ENCODE peak calls at places on chromosomes 3 and 15, in nine cellular contexts. H, L, G, D, I, S, A, Q and C are unnamed samples.

GRCh38 chr3:134600166-134600670 is 50.6 kb downstream of the KY start:
- DNase-seq in H (no peak), L (no peak), D (no peak), I (no peak), A (no peak), Q (no peak), S (no peak), G (no peak), C (no peak)

GRCh38 chr3:55532806-55533205 is 45.7 kb upstream of the WNT5A start:
- DNase-seq in I (no peak), S (no peak), A (no peak), G (no peak), H (no peak), Q (no peak), D (no peak), L (no peak), C (no peak)

GRCh38 chr3:170802164-170803151 is 67.5 kb downstream of the RPL22L1 start:
- DNase-seq in S (no peak), H (no peak), A (no peak), D (no peak), G (no peak), I (peak; percentile 82), L (no peak), Q (peak; percentile 83), C (peak; percentile 85)

GRCh38 chr15:34437687-34438086 is at the start of gene GOLGA8A:
- DNase-seq in Q (no peak), D (peak; percentile 41), H (peak; percentile 74), G (peak; percentile 80), L (peak; percentile 24), S (peak; percentile 40), I (peak; percentile 77), A (peak; percentile 86), C (peak; percentile 70)

GRCh38 chr3:123633530-123633929 is 48.7 kb upstream of the HACD2 start:
- DNase-seq in G (no peak), A (no peak), L (no peak), H (no peak), D (no peak), I (peak; percentile 54), S (no peak), Q (no peak), C (no peak)

GRCh38 chr3:151008699-151009098 is 36.2 kb upstream of the CLRN1 start:
- DNase-seq in H (no peak), L (no peak), D (no peak), I (peak; percentile 67), A (no peak), G (no peak), S (no peak), Q (peak; percentile 2), C (peak; percentile 25)

GRCh38 chr3:186953011-186953487 is 22.7 kb downstream of the ST6GAL1 start:
- DNase-seq in Q (no peak), I (peak; percentile 17), L (no peak), A (no peak), G (no peak), D (no peak), S (no peak), H (peak; percentile 35), C (no peak)

GRCh38 chr3:127486337-127486944 is 104.1 kb downstream of the TPRA1 start:
- DNase-seq in D (no peak), S (no peak), A (no peak), I (peak; percentile 2), Q (no peak), G (no peak), H (no peak), L (no peak), C (no peak)

GRCh38 chr3:49199244-49199899 is 28.0 kb downstream of the KLHDC8B start:
- DNase-seq in A (peak; percentile 3), Q (no peak), G (no peak), L (no peak), H (peak; percentile 8), I (peak; percentile 97), S (peak; percentile 99), D (peak; percentile 36), C (no peak)

GRCh38 chr3:30578986-30579579 is 27.3 kb upstream of the TGFBR2 start:
- DNase-seq in I (no peak), Q (no peak), S (no peak), A (no peak), L (no peak), G (no peak), H (no peak), D (no peak), C (no peak)

GRCh38 chr15:57340673-57341259 is 35.5 kb upstream of the CGNL1 start:
- DNase-seq in Q (peak; percentile 25), L (peak; percentile 30), D (peak; percentile 9), S (peak; percentile 62), I (peak; percentile 80), H (peak; percentile 27), A (peak; percentile 7), G (peak; percentile 7), C (peak; percentile 52)

GRCh38 chr15:31499236-31499952 is 172.8 kb downstream of the KLF13 start:
- DNase-seq in L (no peak), A (no peak), H (no peak), D (no peak), I (no peak), Q (no peak), S (no peak), G (no peak), C (no peak)

GRCh38 chr15:64044315-64045105 is 1.8 kb downstream of the DAPK2 start:
- DNase-seq in S (no peak), A (no peak), D (no peak), Q (no peak), L (no peak), I (no peak), H (no peak), G (no peak), C (no peak)

GRCh38 chr15:36449084-36449661 is 130.3 kb upstream of the CDIN1 start:
- DNase-seq in G (no peak), A (no peak), H (no peak), I (peak; percentile 21), S (no peak), D (no peak), Q (no peak), L (no peak), C (peak; percentile 16)

GRCh38 chr3:168914662-168915061 is 748.9 kb downstream of the MECOM start:
- DNase-seq in D (no peak), S (no peak), H (no peak), G (no peak), L (no peak), I (no peak), Q (no peak), A (no peak), C (no peak)

GRCh38 chr3:107987036-107987557 is 103.7 kb downstream of the CD47 start:
- DNase-seq in H (no peak), G (no peak), Q (peak; percentile 91), S (peak; percentile 92), A (no peak), I (peak; percentile 78), L (no peak), D (no peak), C (peak; percentile 61)

GRCh38 chr3:77460326-77460725 is 420.4 kb downstream of the ROBO2 start:
- DNase-seq in G (no peak), S (no peak), D (no peak), Q (no peak), A (no peak), I (no peak), H (no peak), L (no peak), C (no peak)

GRCh38 chr3:142180761-142181362 is 31.5 kb upstream of the TFDP2 start:
- DNase-seq in H (peak; percentile 12), I (peak; percentile 58), Q (no peak), A (peak; percentile 12), D (no peak), S (peak; percentile 59), L (no peak), G (no peak), C (peak; percentile 32)

GRCh38 chr15:57377478-57377847 is 1.2 kb downstream of the CGNL1 start:
- DNase-seq in G (no peak), H (no peak), A (no peak), I (no peak), Q (no peak), D (no peak), S (no peak), L (no peak), C (peak; percentile 31)

GRCh38 chr3:186821429-186822367 is 15.4 kb upstream of the RFC4 start:
- DNase-seq in H (peak; percentile 38), S (no peak), L (no peak), G (no peak), D (no peak), A (no peak), Q (peak; percentile 45), I (peak; percentile 68), C (peak; percentile 56)

GRCh38 chr15:38012894-38013293 is 78.5 kb downstream of the TMCO5A start:
- DNase-seq in L (no peak), S (no peak), G (no peak), D (no peak), Q (no peak), A (no peak), H (no peak), I (no peak), C (no peak)

GRCh38 chr3:171018151-171018935 is 8.2 kb downstream of the SLC2A2 start:
- DNase-seq in G (no peak), Q (no peak), S (no peak), D (no peak), A (no peak), H (no peak), I (no peak), L (no peak), C (no peak)

GRCh38 chr3:141875374-141875892 is 1.0 kb upstream of the ATP1B3 start:
- DNase-seq in A (peak; percentile 87), G (peak; percentile 79), S (peak; percentile 89), Q (peak; percentile 80), D (peak; percentile 85), H (peak; percentile 86), L (peak; percentile 75), I (peak; percentile 92), C (peak; percentile 93)

GRCh38 chr3:66104535-66104934 is 65.8 kb upstream of the MAGI1 start:
- DNase-seq in H (no peak), A (no peak), S (no peak), G (no peak), L (no peak), D (no peak), Q (no peak), I (no peak), C (no peak)

GRCh38 chr3:138835177-138835757 is 539 bp upstream of the PIK3CB start:
- DNase-seq in S (no peak), I (no peak), H (no peak), Q (no peak), L (no peak), G (no peak), A (no peak), D (no peak), C (no peak)

GRCh38 chr3:69660631-69661030 is 78.6 kb upstream of the MITF start:
- DNase-seq in I (no peak), L (no peak), Q (no peak), D (no peak), H (no peak), S (no peak), A (no peak), G (no peak), C (no peak)

GRCh38 chr3:177642482-177643163 is 445.3 kb upstream of the TBL1XR1 start:
- DNase-seq in Q (no peak), G (no peak), A (peak; percentile 8), D (no peak), I (no peak), H (peak; percentile 7), S (no peak), L (no peak), C (no peak)

GRCh38 chr3:43132883-43133743 is 27.2 kb upstream of the POMGNT2 start:
- DNase-seq in L (no peak), D (peak; percentile 14), A (no peak), S (peak; percentile 28), I (no peak), H (no peak), G (no peak), Q (no peak), C (no peak)

GRCh38 chr15:68312701-68313204 is 35.2 kb downstream of the FEM1B start:
- DNase-seq in A (no peak), D (no peak), G (no peak), Q (no peak), L (peak; percentile 9), S (peak; percentile 18), H (no peak), I (no peak), C (no peak)

GRCh38 chr3:57961828-57962447 is 46.3 kb upstream of the FLNB start:
- DNase-seq in S (no peak), G (no peak), I (peak; percentile 49), H (no peak), A (no peak), D (no peak), L (no peak), Q (no peak), C (peak; percentile 68)

GRCh38 chr3:195807681-195808121 is 4.0 kb downstream of the MUC4 start:
- DNase-seq in D (no peak), S (no peak), G (no peak), A (no peak), I (no peak), L (no peak), Q (no peak), H (no peak), C (no peak)